ENCODE peak calls at places on chromosomes 6 and 20, in four cellular contexts. Y is GM23248, H is IMR-90, X is astrocyte. E is an unnamed sample. For H3K4me1, the result is how much of the 10 kb centered on the place peaks cover.

GRCh38 chr6:52664991-52665686 is 5.8 kb upstream of the TMEM14A start:
- DNase-seq in X (no peak), H (peak), Y (peak), E (peak)

GRCh38 chr6:36126553-36127458 is 3.5 kb upstream of the MAPK13 start:
- DNase-seq in H (peak), Y (peak), X (peak), E (peak)

GRCh38 chr6:167828325-167828956 is 1.7 kb downstream of the AFDN start:
- DNase-seq in X (no peak), H (no peak), Y (no peak), E (no peak)

GRCh38 chr6:141326925-141327324 is 805.8 kb upstream of the GJE1 start:
- DNase-seq in X (no peak), H (no peak), Y (no peak), E (no peak)

GRCh38 chr6:142878407-142878806 is 66.6 kb downstream of the HIVEP2 start:
- DNase-seq in Y (peak), X (no peak), H (no peak), E (no peak)

GRCh38 chr6:20991910-20992309 is 457.7 kb downstream of the CDKAL1 start:
- DNase-seq in X (no peak), Y (peak), H (no peak), E (no peak)

GRCh38 chr6:144928847-144929246 is 643.7 kb downstream of the UTRN start:
- DNase-seq in Y (no peak), H (no peak), X (no peak), E (no peak)

GRCh38 chr20:23441850-23442313 is 2.4 kb downstream of the CSTL1 start:
- DNase-seq in Y (peak), X (peak), H (peak), E (peak)

GRCh38 chr6:99349620-99350141 is at the start of gene FAXC:
- DNase-seq in H (peak), X (peak), Y (peak), E (peak)

GRCh38 chr6:83708970-83709747 is at the start of gene SNAP91:
- DNase-seq in Y (no peak), X (no peak), H (no peak), E (peak)

GRCh38 chr20:4322499-4322898 is 307.1 kb upstream of the RNF24 start:
- DNase-seq in X (no peak), H (no peak), Y (peak), E (no peak)

GRCh38 chr20:57013741-57014140 is 252.7 kb downstream of the BMP7 start:
- DNase-seq in X (no peak), Y (no peak), H (no peak), E (no peak)

GRCh38 chr6:4017847-4018193 is 61.1 kb downstream of the FAM217A start:
- DNase-seq in Y (peak), H (peak), X (peak), E (peak)

DNA sequence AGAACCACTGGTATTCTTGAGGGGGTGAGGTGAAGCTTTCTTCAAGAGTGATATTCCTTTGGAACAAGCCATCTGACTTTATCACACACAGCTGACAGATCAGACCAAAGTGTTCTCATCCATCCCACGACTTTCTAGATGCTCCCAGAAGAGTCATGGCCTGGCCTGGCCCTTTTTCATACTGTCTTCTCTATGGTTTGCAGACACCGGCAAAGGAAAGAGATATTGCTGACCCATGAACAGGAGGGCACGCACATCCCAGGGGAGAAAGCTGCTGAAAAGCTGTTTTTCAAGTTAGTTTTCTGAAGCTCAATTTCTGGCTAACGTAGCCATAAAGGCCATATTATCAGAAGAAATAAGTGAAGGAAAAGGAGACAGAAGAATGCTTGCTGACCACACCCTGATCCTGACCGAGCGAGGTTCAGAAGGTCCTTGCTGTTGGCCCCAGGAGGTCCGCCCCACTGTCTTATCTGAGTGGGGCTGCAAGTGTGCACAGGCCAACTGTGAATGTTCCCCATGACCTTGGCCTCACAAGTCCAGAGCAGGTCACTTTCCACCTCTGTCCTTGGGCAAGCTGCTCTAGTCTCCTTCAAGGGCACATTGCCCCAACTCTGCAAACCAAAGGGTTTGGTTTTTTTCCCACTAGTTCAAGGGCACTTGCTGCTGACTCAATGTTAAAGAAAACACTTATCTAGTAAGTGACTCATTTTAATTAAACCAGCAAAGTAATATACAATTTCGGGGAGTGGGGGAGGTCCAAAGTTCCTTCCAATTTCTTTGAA is 2.0 kb downstream of the ACSS1 start:
- DNase-seq in H (peak), X (peak), Y (peak), E (peak)
- H3K4me1 ChIP-seq in H (under half), X (under half), Y (under half), E (under half)

GRCh38 chr6:106514281-106514885 is 114.9 kb downstream of the RTN4IP1 start:
- DNase-seq in X (no peak), Y (no peak), H (no peak), E (no peak)
- H3K27ac ChIP-seq in X (no peak), Y (no peak), H (no peak), E (no peak)

DNA sequence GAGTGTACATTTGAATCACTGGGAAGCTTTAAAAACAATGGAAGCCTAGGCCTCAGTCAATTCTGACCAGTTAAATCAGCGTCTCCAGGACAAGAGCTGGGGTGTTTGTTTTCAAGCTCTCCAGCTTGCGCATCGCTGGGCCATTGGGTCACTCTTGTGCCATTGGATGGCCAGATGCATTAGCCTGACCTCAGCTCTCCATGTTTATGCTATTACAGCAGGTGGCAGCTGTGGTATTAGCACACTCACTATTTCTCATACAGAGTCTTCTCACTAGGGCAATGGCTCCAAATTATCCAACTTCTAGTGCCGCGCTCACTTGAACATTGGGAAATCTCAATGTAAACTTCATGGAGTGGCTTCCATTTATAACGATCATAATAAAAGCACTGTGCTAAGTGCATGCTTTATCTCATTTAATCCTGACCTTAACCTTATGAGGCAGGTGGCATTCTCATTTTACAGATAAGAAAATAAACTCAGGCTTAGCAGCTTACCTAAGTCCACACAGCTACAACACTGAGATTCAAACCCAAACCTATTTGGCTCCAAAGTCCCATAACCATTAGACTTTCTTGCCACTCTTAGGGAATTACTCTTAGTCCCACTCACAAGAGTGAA is 108.8 kb downstream of the PPP1R14C start:
- DNase-seq in Y (no peak), X (no peak), H (peak), E (no peak)
- H2AFZ ChIP-seq in Y (no peak), X (no peak), H (no peak), E (no peak)

DNA sequence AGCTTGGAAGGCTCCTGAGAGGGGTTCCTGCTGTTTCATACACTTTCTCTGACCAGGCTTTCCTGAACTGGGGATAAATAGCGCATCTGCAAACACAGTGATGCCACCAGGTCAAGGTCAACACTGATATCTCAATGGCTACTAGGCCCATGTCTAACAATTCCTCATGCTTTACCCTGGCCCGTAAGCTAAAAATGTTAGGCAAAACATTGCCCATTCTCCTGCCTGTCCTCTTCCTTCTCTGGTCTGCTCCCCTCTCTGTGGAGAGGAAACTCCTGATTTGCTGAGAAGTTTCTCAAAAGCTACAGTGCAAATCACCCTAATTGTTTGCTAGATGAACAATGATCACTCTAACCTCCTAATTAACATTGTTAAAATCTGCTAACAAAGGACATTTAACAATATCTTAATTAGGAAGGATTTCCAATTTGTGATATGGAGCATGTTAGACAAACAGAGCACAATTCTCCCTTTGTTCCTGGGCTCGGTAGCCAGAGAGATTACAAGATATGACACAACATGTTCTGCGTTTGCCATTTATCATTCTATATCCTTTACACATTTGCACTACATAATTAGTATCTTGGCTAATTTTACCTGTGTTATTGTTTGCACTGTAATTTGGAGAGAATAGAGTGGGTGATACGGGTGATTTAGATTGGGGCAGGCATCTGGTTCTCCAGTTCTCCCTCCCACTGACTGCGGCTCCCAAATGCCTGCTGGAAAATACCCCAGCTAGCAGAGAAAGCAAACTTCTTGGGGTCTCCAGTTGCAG is 266.8 kb downstream of the CD83 start:
- DNase-seq in H (no peak), Y (no peak), X (no peak), E (no peak)
- H3K4me1 ChIP-seq in H (under half), Y (under half), X (under half), E (under half)

GRCh38 chr20:45341939-45342862 is 6.0 kb downstream of the SDC4 start:
- DNase-seq in Y (peak), H (peak), X (peak), E (no peak)

GRCh38 chr20:45343867-45344721 is 4.1 kb downstream of the SDC4 start:
- DNase-seq in H (peak), X (peak), Y (peak), E (peak)

GRCh38 chr20:45341579-45341938 is 6.7 kb downstream of the SDC4 start:
- DNase-seq in H (no peak), Y (no peak), X (no peak), E (no peak)

GRCh38 chr20:45343445-45343866 is 4.8 kb downstream of the SDC4 start:
- DNase-seq in H (no peak), Y (no peak), X (no peak), E (no peak)

DNA sequence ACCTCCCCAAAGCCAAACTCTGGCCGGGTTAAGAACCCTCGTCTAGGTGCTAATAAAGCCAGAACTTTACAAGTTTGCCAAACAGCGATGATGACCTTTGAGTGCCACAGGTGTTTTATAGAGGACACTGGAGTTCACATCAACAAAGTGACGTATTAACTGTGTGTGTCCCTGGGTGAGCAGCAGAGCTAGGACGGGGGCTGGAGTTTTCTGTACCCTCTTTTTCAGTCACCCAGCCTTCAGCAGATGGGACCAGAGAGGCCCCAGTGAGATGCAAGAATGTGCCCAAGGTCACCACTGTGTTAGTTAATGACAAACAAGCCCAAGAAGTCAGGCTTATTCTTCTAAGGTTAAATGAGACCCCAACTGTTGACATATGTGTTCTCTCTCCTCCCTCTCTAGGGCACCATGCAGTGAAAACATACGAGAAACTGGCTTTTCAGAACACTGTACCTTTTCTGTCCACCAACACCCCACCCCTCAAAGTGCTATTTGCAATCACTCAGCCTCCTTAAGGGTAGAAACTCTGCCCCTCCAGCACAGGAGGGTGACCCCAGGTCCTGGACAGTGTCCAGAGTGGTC is 5.3 kb downstream of the SDC4 start:
- DNase-seq in X (no peak), Y (no peak), H (no peak), E (no peak)
- H3K27ac ChIP-seq in X (peak), Y (peak), H (peak), E (peak)